ENCODE peak calls at places on chromosomes 7 and 10, in seven cellular contexts. Z, G, I, K, C, W and R are unnamed samples.

GRCh38 chr7:114650491-114650890 is 235.9 kb downstream of the FOXP2 start:
- DNase-seq in Z (no peak), G (no peak), I (no peak), K (no peak), C (no peak), W (no peak), R (no peak)

GRCh38 chr10:122981066-122981464 is 864 bp downstream of the PSTK start:
- DNase-seq in Z (no peak), G (no peak), I (peak; percentile 30), K (peak; percentile 68), C (no peak), W (no peak), R (no peak)

GRCh38 chr10:593901-594457 is 95.5 kb downstream of the DIP2C start:
- DNase-seq in Z (no peak), G (no peak), I (no peak), K (no peak), C (no peak), W (no peak), R (no peak)

GRCh38 chr10:17062493-17063487 is 66.8 kb downstream of the CUBN start:
- DNase-seq in Z (no peak), G (no peak), I (no peak), K (no peak), C (no peak), W (peak; percentile 57), R (no peak)

GRCh38 chr10:35041502-35041879 is 48.6 kb downstream of the CUL2 start:
- DNase-seq in Z (no peak), G (no peak), I (no peak), K (no peak), C (peak; percentile 11), W (no peak), R (no peak)

GRCh38 chr10:64130152-64130551 is 609.0 kb downstream of the REEP3 start:
- DNase-seq in Z (no peak), G (no peak), I (no peak), K (no peak), C (no peak), W (no peak), R (no peak)

GRCh38 chr7:115226410-115226809 is 304.5 kb downstream of the MDFIC start:
- DNase-seq in Z (no peak), G (no peak), I (no peak), K (no peak), C (no peak), W (no peak), R (no peak)

GRCh38 chr10:124381011-124381591 is 37.6 kb downstream of the OAT start:
- DNase-seq in Z (no peak), G (no peak), I (no peak), K (no peak), C (no peak), W (no peak), R (no peak)

GRCh38 chr10:118873738-118874105 is 119.0 kb upstream of the CACUL1 start:
- DNase-seq in Z (no peak), G (no peak), I (no peak), K (no peak), C (no peak), W (no peak), R (no peak)

GRCh38 chr10:116271593-116272496 is 1.2 kb downstream of the GFRA1 start:
- DNase-seq in Z (no peak), G (no peak), I (peak; percentile 56), K (no peak), C (peak; percentile 15), W (no peak), R (no peak)

GRCh38 chr10:123769647-123770046 is 103.5 kb downstream of the GPR26 start:
- DNase-seq in Z (no peak), G (no peak), I (no peak), K (no peak), C (no peak), W (no peak), R (no peak)

GRCh38 chr7:114765331-114766125 is 156.4 kb upstream of the MDFIC start:
- DNase-seq in Z (no peak), G (no peak), I (no peak), K (no peak), C (no peak), W (no peak), R (no peak)

GRCh38 chr10:14173706-14174594 is 156.8 kb downstream of the FRMD4A start:
- DNase-seq in Z (no peak), G (no peak), I (no peak), K (no peak), C (peak; percentile 33), W (no peak), R (no peak)

GRCh38 chr10:116272497-116273221 is at the start of gene GFRA1:
- DNase-seq in Z (no peak), G (no peak), I (peak; percentile 63), K (no peak), C (peak; percentile 58), W (no peak), R (no peak)

GRCh38 chr7:149284343-149284742 is 22.3 kb downstream of the ZNF783 start:
- DNase-seq in Z (no peak), G (peak; percentile 16), I (peak; percentile 49), K (peak; percentile 54), C (no peak), W (no peak), R (no peak)

GRCh38 chr10:13774303-13774893 is 187.6 kb downstream of the PRPF18 start:
- DNase-seq in Z (no peak), G (no peak), I (no peak), K (no peak), C (no peak), W (no peak), R (no peak)

GRCh38 chr7:94396606-94397005 is 1.9 kb downstream of the COL1A2 start:
- DNase-seq in Z (no peak), G (no peak), I (no peak), K (no peak), C (no peak), W (no peak), R (no peak)

GRCh38 chr7:323410-323809 is 33.4 kb downstream of the FOXL3 start:
- DNase-seq in Z (no peak), G (no peak), I (no peak), K (no peak), C (no peak), W (no peak), R (no peak)

GRCh38 chr7:92437956-92438491 is 9.3 kb upstream of the GATAD1 start:
- DNase-seq in Z (no peak), G (no peak), I (no peak), K (no peak), C (no peak), W (no peak), R (no peak)

GRCh38 chr7:92403760-92404074 is 43.6 kb upstream of the GATAD1 start:
- DNase-seq in Z (no peak), G (no peak), I (no peak), K (no peak), C (no peak), W (no peak), R (no peak)